ENCODE peak calls at places on chromosomes 5 and 9, in seven cellular contexts. One of them, this sample, is unnamed.

GRCh38 chr9:125961037-125961436 is 213.9 kb downstream of the PBX3 start:
- DNase-seq in H1: no peak
- DNase-seq in K562: no peak
- DNase-seq in HCT116: no peak
- DNase-seq in HepG2: no peak
- DNase-seq in GM12878: no peak
- DNase-seq in SK-N-SH: no peak
- DNase-seq in this sample: no peak

GRCh38 chr5:67437905-67438845 is 241.6 kb upstream of the CD180 start:
- DNase-seq in H1: no peak
- DNase-seq in HCT116: no peak
- DNase-seq in K562: no peak
- DNase-seq in HepG2: no peak
- DNase-seq in GM12878: no peak
- DNase-seq in SK-N-SH: no peak
- DNase-seq in this sample: no peak

GRCh38 chr5:6256901-6257300 is 121.4 kb downstream of the MED10 start:
- DNase-seq in HepG2: no peak
- DNase-seq in H1: no peak
- DNase-seq in HCT116: no peak
- DNase-seq in GM12878: no peak
- DNase-seq in SK-N-SH: no peak
- DNase-seq in K562: no peak
- DNase-seq in this sample: no peak

GRCh38 chr5:95178046-95178651 is 106.7 kb downstream of the MCTP1 start:
- DNase-seq in K562: no peak
- DNase-seq in HCT116: peak
- DNase-seq in HepG2: peak
- DNase-seq in H1: peak
- DNase-seq in GM12878: peak
- DNase-seq in SK-N-SH: no peak
- DNase-seq in this sample: no peak

GRCh38 chr5:154477382-154478223 is 424 bp downstream of the HAND1 start:
- DNase-seq in K562: no peak
- DNase-seq in SK-N-SH: no peak
- DNase-seq in GM12878: no peak
- DNase-seq in H1: peak
- DNase-seq in HCT116: no peak
- DNase-seq in HepG2: no peak
- DNase-seq in this sample: peak

GRCh38 chr9:133528001-133528886 is 3.5 kb upstream of the MYMK start:
- DNase-seq in HCT116: no peak
- DNase-seq in H1: no peak
- DNase-seq in SK-N-SH: no peak
- DNase-seq in K562: no peak
- DNase-seq in GM12878: no peak
- DNase-seq in HepG2: no peak
- DNase-seq in this sample: no peak

GRCh38 chr9:107883496-107884120 is 394.0 kb upstream of the KLF4 start:
- DNase-seq in HCT116: no peak
- DNase-seq in SK-N-SH: no peak
- DNase-seq in HepG2: no peak
- DNase-seq in K562: no peak
- DNase-seq in GM12878: no peak
- DNase-seq in H1: no peak
- DNase-seq in this sample: no peak

GRCh38 chr5:168365581-168366081 is 74.2 kb downstream of the WWC1 start:
- DNase-seq in K562: no peak
- DNase-seq in HCT116: peak
- DNase-seq in SK-N-SH: no peak
- DNase-seq in GM12878: no peak
- DNase-seq in HepG2: peak
- DNase-seq in H1: peak
- DNase-seq in this sample: peak

GRCh38 chr9:63859475-63860215 is 1425.4 kb downstream of the FOXD4L5 start:
- DNase-seq in K562: peak
- DNase-seq in SK-N-SH: peak
- DNase-seq in H1: no peak
- DNase-seq in GM12878: no peak
- DNase-seq in HCT116: peak
- DNase-seq in HepG2: peak
- DNase-seq in this sample: peak

GRCh38 chr5:139664727-139665351 is 16.7 kb downstream of the CXXC5 start:
- DNase-seq in HCT116: no peak
- DNase-seq in SK-N-SH: peak
- DNase-seq in HepG2: no peak
- DNase-seq in K562: no peak
- DNase-seq in GM12878: no peak
- DNase-seq in H1: no peak
- DNase-seq in this sample: no peak

GRCh38 chr9:130021123-130021522 is 21.9 kb downstream of the FNBP1 start:
- DNase-seq in SK-N-SH: no peak
- DNase-seq in H1: no peak
- DNase-seq in HCT116: no peak
- DNase-seq in GM12878: no peak
- DNase-seq in HepG2: no peak
- DNase-seq in K562: no peak
- DNase-seq in this sample: no peak

GRCh38 chr9:114281421-114282103 is 41.3 kb upstream of the ORM1 start:
- DNase-seq in HepG2: no peak
- DNase-seq in K562: no peak
- DNase-seq in GM12878: no peak
- DNase-seq in SK-N-SH: peak
- DNase-seq in H1: peak
- DNase-seq in HCT116: no peak
- DNase-seq in this sample: no peak

GRCh38 chr5:152072076-152072475 is 147.4 kb upstream of the GLRA1 start:
- DNase-seq in GM12878: no peak
- DNase-seq in H1: no peak
- DNase-seq in K562: no peak
- DNase-seq in HepG2: no peak
- DNase-seq in SK-N-SH: no peak
- DNase-seq in HCT116: no peak
- DNase-seq in this sample: peak

GRCh38 chr9:18568969-18569368 is 95.0 kb downstream of the ADAMTSL1 start:
- DNase-seq in GM12878: no peak
- DNase-seq in HCT116: no peak
- DNase-seq in SK-N-SH: peak
- DNase-seq in HepG2: no peak
- DNase-seq in H1: no peak
- DNase-seq in K562: no peak
- DNase-seq in this sample: no peak

GRCh38 chr5:170782438-170782837 is 1.1 kb upstream of the GABRP start:
- DNase-seq in H1: no peak
- DNase-seq in SK-N-SH: no peak
- DNase-seq in HCT116: no peak
- DNase-seq in K562: no peak
- DNase-seq in GM12878: no peak
- DNase-seq in HepG2: no peak
- DNase-seq in this sample: no peak

GRCh38 chr5:37851305-37851704 is 11.5 kb upstream of the GDNF start:
- DNase-seq in SK-N-SH: no peak
- DNase-seq in K562: no peak
- DNase-seq in HepG2: no peak
- DNase-seq in H1: no peak
- DNase-seq in GM12878: no peak
- DNase-seq in HCT116: no peak
- DNase-seq in this sample: no peak

GRCh38 chr5:37849641-37850040 is 9.8 kb upstream of the GDNF start:
- DNase-seq in K562: no peak
- DNase-seq in HepG2: no peak
- DNase-seq in GM12878: no peak
- DNase-seq in HCT116: no peak
- DNase-seq in H1: no peak
- DNase-seq in SK-N-SH: no peak
- DNase-seq in this sample: no peak

GRCh38 chr5:37850128-37850865 is 10.5 kb upstream of the GDNF start:
- DNase-seq in HepG2: no peak
- DNase-seq in K562: no peak
- DNase-seq in SK-N-SH: no peak
- DNase-seq in GM12878: no peak
- DNase-seq in H1: no peak
- DNase-seq in HCT116: no peak
- DNase-seq in this sample: no peak

GRCh38 chr5:37846786-37847310 is 7.0 kb upstream of the GDNF start:
- DNase-seq in H1: no peak
- DNase-seq in HCT116: no peak
- DNase-seq in GM12878: no peak
- DNase-seq in HepG2: no peak
- DNase-seq in SK-N-SH: no peak
- DNase-seq in K562: no peak
- DNase-seq in this sample: no peak

GRCh38 chr5:37847978-37848425 is 8.2 kb upstream of the GDNF start:
- DNase-seq in K562: no peak
- DNase-seq in GM12878: peak
- DNase-seq in SK-N-SH: no peak
- DNase-seq in HCT116: no peak
- DNase-seq in H1: no peak
- DNase-seq in HepG2: peak
- DNase-seq in this sample: no peak
- TF ChIP-seq JUND in K562: no peak
- TF ChIP-seq JUND in GM12878: no peak
- TF ChIP-seq JUND in SK-N-SH: no peak
- TF ChIP-seq JUND in HCT116: no peak
- TF ChIP-seq JUND in H1: no peak
- TF ChIP-seq JUND in HepG2: no peak
- TF ChIP-seq JUND in this sample: no peak

DNA sequence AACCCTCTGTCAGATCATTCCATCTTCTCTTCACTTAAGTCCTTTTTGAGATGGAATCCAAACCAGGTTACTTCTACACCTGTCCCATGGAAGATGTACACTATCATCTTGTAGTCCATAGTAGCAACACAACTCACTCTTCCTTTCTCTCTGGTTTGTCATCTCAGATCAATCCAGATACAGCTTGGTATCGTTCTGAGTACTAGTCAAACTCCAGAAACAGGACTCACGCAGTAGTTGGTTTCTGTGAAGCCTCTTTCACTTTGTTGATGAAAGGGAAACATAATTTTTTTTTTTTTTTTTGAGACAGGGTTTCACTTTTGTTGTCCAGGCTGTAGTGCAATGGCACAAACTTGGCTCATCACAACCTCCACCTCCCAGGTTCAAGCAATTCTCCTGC is 484.0 kb downstream of the PRDM9 start:
- DNase-seq in H1: no peak
- DNase-seq in K562: no peak
- DNase-seq in GM12878: peak
- DNase-seq in SK-N-SH: no peak
- DNase-seq in HCT116: no peak
- DNase-seq in HepG2: no peak
- DNase-seq in this sample: no peak
- TF ChIP-seq JUND in H1: no peak
- TF ChIP-seq JUND in K562: no peak
- TF ChIP-seq JUND in GM12878: no peak
- TF ChIP-seq JUND in SK-N-SH: no peak
- TF ChIP-seq JUND in HCT116: no peak
- TF ChIP-seq JUND in HepG2: no peak
- TF ChIP-seq JUND in this sample: no peak

GRCh38 chr9:73050887-73051550 is 98.2 kb upstream of the ALDH1A1 start:
- DNase-seq in HepG2: peak
- DNase-seq in GM12878: no peak
- DNase-seq in HCT116: peak
- DNase-seq in H1: no peak
- DNase-seq in SK-N-SH: no peak
- DNase-seq in K562: no peak
- DNase-seq in this sample: no peak

GRCh38 chr9:73046769-73047168 is 93.9 kb upstream of the ALDH1A1 start:
- DNase-seq in GM12878: no peak
- DNase-seq in HCT116: no peak
- DNase-seq in HepG2: no peak
- DNase-seq in K562: no peak
- DNase-seq in H1: no peak
- DNase-seq in SK-N-SH: no peak
- DNase-seq in this sample: no peak

GRCh38 chr9:73053543-73053942 is 98.1 kb upstream of the ANXA1 start:
- DNase-seq in HCT116: no peak
- DNase-seq in K562: no peak
- DNase-seq in HepG2: no peak
- DNase-seq in SK-N-SH: no peak
- DNase-seq in H1: no peak
- DNase-seq in GM12878: no peak
- DNase-seq in this sample: no peak

GRCh38 chr9:73049280-73049679 is 96.4 kb upstream of the ALDH1A1 start:
- DNase-seq in H1: no peak
- DNase-seq in K562: no peak
- DNase-seq in HCT116: no peak
- DNase-seq in SK-N-SH: no peak
- DNase-seq in HepG2: no peak
- DNase-seq in GM12878: no peak
- DNase-seq in this sample: no peak

DNA sequence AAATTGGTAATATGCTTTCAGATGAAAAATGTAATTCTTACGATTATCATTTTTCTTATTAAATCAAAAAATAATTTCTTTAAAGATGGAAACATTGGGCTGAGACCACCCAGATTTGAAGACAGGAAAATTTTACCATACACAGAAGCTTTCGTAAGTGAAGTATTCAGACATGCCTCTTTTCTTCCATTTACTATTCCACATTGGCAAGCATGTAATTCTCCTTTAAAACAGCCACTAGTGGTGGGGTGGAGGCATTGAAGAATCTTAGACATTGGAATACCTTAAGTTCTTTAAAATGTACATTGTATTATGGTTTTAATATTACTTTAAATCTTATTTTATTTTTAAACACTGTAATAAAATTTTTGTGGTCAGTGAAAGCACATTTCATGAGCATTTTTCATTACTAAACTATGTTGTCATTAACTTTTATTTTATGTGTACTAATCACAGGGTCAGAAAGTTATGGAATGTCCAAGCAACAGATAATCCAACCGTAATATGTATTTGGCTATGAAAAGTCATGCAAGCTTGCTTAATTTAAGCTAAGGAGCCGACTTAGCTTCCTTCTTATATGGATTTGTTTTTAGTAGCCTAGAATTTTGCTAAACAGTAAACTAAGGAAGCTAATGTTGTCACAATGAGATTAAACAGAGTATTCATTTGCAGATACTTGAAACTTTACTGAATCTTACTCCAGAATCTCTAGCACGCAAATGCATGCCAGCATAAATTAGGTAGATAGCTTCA is 97.4 kb upstream of the ALDH1A1 start:
- DNase-seq in GM12878: no peak
- DNase-seq in SK-N-SH: no peak
- DNase-seq in H1: no peak
- DNase-seq in HepG2: no peak
- DNase-seq in HCT116: no peak
- DNase-seq in K562: no peak
- DNase-seq in this sample: no peak
- TF ChIP-seq JUND in GM12878: no peak
- TF ChIP-seq JUND in SK-N-SH: no peak
- TF ChIP-seq JUND in H1: no peak
- TF ChIP-seq JUND in HepG2: no peak
- TF ChIP-seq JUND in HCT116: no peak
- TF ChIP-seq JUND in K562: no peak
- TF ChIP-seq JUND in this sample: no peak

DNA sequence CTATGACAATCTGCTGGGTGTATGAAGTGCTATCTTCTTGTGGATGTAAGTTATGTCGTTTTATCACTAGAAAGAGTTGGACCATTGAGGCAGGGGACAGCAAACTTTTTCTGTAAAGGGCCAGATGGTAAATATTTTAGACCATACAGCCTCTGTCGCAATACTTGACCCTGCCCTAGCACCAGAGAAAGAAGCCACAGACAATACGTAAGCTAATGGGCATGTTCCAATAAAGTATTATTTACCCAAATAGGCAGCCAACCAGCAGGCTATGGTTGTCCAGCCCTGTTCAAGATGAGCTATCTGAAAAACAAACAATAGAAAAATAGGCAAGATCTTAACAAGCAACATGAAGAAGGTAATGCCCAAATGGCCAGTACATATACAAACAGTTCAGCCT is 36.4 kb downstream of the MTX3 start:
- DNase-seq in HepG2: no peak
- DNase-seq in K562: no peak
- DNase-seq in SK-N-SH: no peak
- DNase-seq in HCT116: no peak
- DNase-seq in H1: no peak
- DNase-seq in GM12878: no peak
- DNase-seq in this sample: peak
- TF ChIP-seq JUND in HepG2: no peak
- TF ChIP-seq JUND in K562: no peak
- TF ChIP-seq JUND in SK-N-SH: no peak
- TF ChIP-seq JUND in HCT116: no peak
- TF ChIP-seq JUND in H1: no peak
- TF ChIP-seq JUND in GM12878: no peak
- TF ChIP-seq JUND in this sample: no peak

This sample was measured in T47D.